ENCODE peak calls at places on chromosomes 4 and X, in nine cellular contexts. One of them, this sample, is unnamed.

GRCh38 chr4:110620352-110621327 is 2.2 kb downstream of the PITX2 start:
- DNase-seq in uterus: no peak
- DNase-seq in MG63: peak; percentile 53
- DNase-seq in IMR-90: no peak
- DNase-seq in Caco-2: peak; percentile 81
- DNase-seq in mammary epithelial cell: no peak
- DNase-seq in AG04450: no peak
- DNase-seq in SK-N-SH: peak; percentile 66
- DNase-seq in prostate gland: peak; percentile 65
- DNase-seq in this sample: no peak

GRCh38 chr4:60992037-60992436 is 208.1 kb upstream of the ADGRL3 start:
- DNase-seq in MG63: no peak
- DNase-seq in AG04450: no peak
- DNase-seq in SK-N-SH: no peak
- DNase-seq in uterus: no peak
- DNase-seq in mammary epithelial cell: peak; percentile 77
- DNase-seq in prostate gland: no peak
- DNase-seq in Caco-2: no peak
- DNase-seq in IMR-90: peak; percentile 9
- DNase-seq in this sample: no peak

GRCh38 chr4:75727073-75727472 is 2.7 kb downstream of the USO1 start:
- DNase-seq in mammary epithelial cell: no peak
- DNase-seq in AG04450: no peak
- DNase-seq in MG63: no peak
- DNase-seq in SK-N-SH: no peak
- DNase-seq in Caco-2: no peak
- DNase-seq in uterus: no peak
- DNase-seq in prostate gland: no peak
- DNase-seq in IMR-90: peak; percentile 15
- DNase-seq in this sample: no peak

GRCh38 chrX:55142206-55142918 is 53.5 kb downstream of the PAGE2 start:
- DNase-seq in MG63: no peak
- DNase-seq in Caco-2: peak; percentile 32
- DNase-seq in mammary epithelial cell: no peak
- DNase-seq in IMR-90: no peak
- DNase-seq in uterus: no peak
- DNase-seq in SK-N-SH: no peak
- DNase-seq in AG04450: no peak
- DNase-seq in prostate gland: peak; percentile 6
- DNase-seq in this sample: no peak

GRCh38 chr4:13793020-13793710 is 165.6 kb upstream of the BOD1L1 start:
- DNase-seq in IMR-90: no peak
- DNase-seq in Caco-2: no peak
- DNase-seq in uterus: no peak
- DNase-seq in AG04450: no peak
- DNase-seq in MG63: no peak
- DNase-seq in SK-N-SH: no peak
- DNase-seq in mammary epithelial cell: no peak
- DNase-seq in prostate gland: no peak
- DNase-seq in this sample: no peak

GRCh38 chrX:9724711-9725110 is 40.9 kb downstream of the GPR143 start:
- DNase-seq in Caco-2: no peak
- DNase-seq in SK-N-SH: no peak
- DNase-seq in AG04450: no peak
- DNase-seq in MG63: no peak
- DNase-seq in uterus: no peak
- DNase-seq in IMR-90: peak; percentile 27
- DNase-seq in prostate gland: no peak
- DNase-seq in mammary epithelial cell: peak; percentile 7
- DNase-seq in this sample: no peak

GRCh38 chr4:21032246-21032645 is 332.0 kb downstream of the PACRGL start:
- DNase-seq in SK-N-SH: no peak
- DNase-seq in IMR-90: no peak
- DNase-seq in MG63: no peak
- DNase-seq in uterus: no peak
- DNase-seq in mammary epithelial cell: no peak
- DNase-seq in AG04450: no peak
- DNase-seq in prostate gland: no peak
- DNase-seq in Caco-2: no peak
- DNase-seq in this sample: no peak

GRCh38 chr4:186149872-186150271 is 41.5 kb upstream of the CYP4V2 start:
- DNase-seq in Caco-2: no peak
- DNase-seq in MG63: peak; percentile 72
- DNase-seq in AG04450: no peak
- DNase-seq in prostate gland: no peak
- DNase-seq in uterus: peak; percentile 74
- DNase-seq in mammary epithelial cell: no peak
- DNase-seq in IMR-90: no peak
- DNase-seq in SK-N-SH: no peak
- DNase-seq in this sample: peak; percentile 76

GRCh38 chr4:154030747-154031146 is 241.9 kb upstream of the SFRP2 start:
- DNase-seq in MG63: no peak
- DNase-seq in mammary epithelial cell: peak; percentile 21
- DNase-seq in IMR-90: no peak
- DNase-seq in AG04450: no peak
- DNase-seq in Caco-2: no peak
- DNase-seq in SK-N-SH: no peak
- DNase-seq in prostate gland: no peak
- DNase-seq in uterus: no peak
- DNase-seq in this sample: no peak

GRCh38 chrX:9122504-9123245 is 88.7 kb upstream of the FAM9B start:
- DNase-seq in Caco-2: no peak
- DNase-seq in mammary epithelial cell: no peak
- DNase-seq in prostate gland: no peak
- DNase-seq in MG63: no peak
- DNase-seq in AG04450: no peak
- DNase-seq in uterus: no peak
- DNase-seq in IMR-90: peak; percentile 35
- DNase-seq in SK-N-SH: no peak
- DNase-seq in this sample: no peak

GRCh38 chrX:30373479-30373878 is 64.3 kb upstream of the NR0B1 start:
- DNase-seq in mammary epithelial cell: no peak
- DNase-seq in MG63: no peak
- DNase-seq in SK-N-SH: no peak
- DNase-seq in prostate gland: no peak
- DNase-seq in Caco-2: no peak
- DNase-seq in IMR-90: no peak
- DNase-seq in uterus: no peak
- DNase-seq in AG04450: no peak
- DNase-seq in this sample: no peak

GRCh38 chrX:123665197-123665596 is 67.7 kb downstream of the THOC2 start:
- DNase-seq in prostate gland: no peak
- DNase-seq in Caco-2: no peak
- DNase-seq in IMR-90: no peak
- DNase-seq in AG04450: no peak
- DNase-seq in MG63: no peak
- DNase-seq in mammary epithelial cell: peak; percentile 77
- DNase-seq in SK-N-SH: no peak
- DNase-seq in uterus: no peak
- DNase-seq in this sample: no peak

GRCh38 chrX:16966745-16967144 is 20.3 kb downstream of the REPS2 start:
- DNase-seq in uterus: no peak
- DNase-seq in MG63: no peak
- DNase-seq in SK-N-SH: no peak
- DNase-seq in IMR-90: no peak
- DNase-seq in prostate gland: no peak
- DNase-seq in AG04450: no peak
- DNase-seq in mammary epithelial cell: no peak
- DNase-seq in Caco-2: no peak
- DNase-seq in this sample: no peak

GRCh38 chr4:165199722-165200121 is 7.6 kb upstream of the KLHL2 start:
- DNase-seq in SK-N-SH: no peak
- DNase-seq in uterus: no peak
- DNase-seq in AG04450: no peak
- DNase-seq in Caco-2: no peak
- DNase-seq in mammary epithelial cell: peak; percentile 88
- DNase-seq in MG63: peak; percentile 41
- DNase-seq in prostate gland: peak; percentile 48
- DNase-seq in IMR-90: no peak
- DNase-seq in this sample: no peak

GRCh38 chr4:167290684-167291083 is 56.4 kb upstream of the SPOCK3 start:
- DNase-seq in SK-N-SH: peak; percentile 9
- DNase-seq in Caco-2: no peak
- DNase-seq in IMR-90: no peak
- DNase-seq in prostate gland: no peak
- DNase-seq in uterus: no peak
- DNase-seq in MG63: no peak
- DNase-seq in AG04450: no peak
- DNase-seq in mammary epithelial cell: peak; percentile 1
- DNase-seq in this sample: no peak

GRCh38 chr4:83252782-83253405 is 31.7 kb downstream of the COQ2 start:
- DNase-seq in prostate gland: peak; percentile 59
- DNase-seq in IMR-90: peak; percentile 54
- DNase-seq in SK-N-SH: peak; percentile 36
- DNase-seq in uterus: peak; percentile 33
- DNase-seq in mammary epithelial cell: peak; percentile 43
- DNase-seq in AG04450: no peak
- DNase-seq in MG63: peak; percentile 55
- DNase-seq in Caco-2: peak; percentile 72
- DNase-seq in this sample: peak; percentile 48

GRCh38 chr4:47858012-47858411 is 20.1 kb upstream of the CORIN start:
- DNase-seq in mammary epithelial cell: no peak
- DNase-seq in SK-N-SH: no peak
- DNase-seq in MG63: no peak
- DNase-seq in Caco-2: no peak
- DNase-seq in uterus: no peak
- DNase-seq in prostate gland: no peak
- DNase-seq in AG04450: no peak
- DNase-seq in IMR-90: no peak
- DNase-seq in this sample: no peak

GRCh38 chr4:150164956-150165355 is 86.7 kb downstream of the DCLK2 start:
- DNase-seq in MG63: no peak
- DNase-seq in mammary epithelial cell: peak; percentile 10
- DNase-seq in Caco-2: no peak
- DNase-seq in IMR-90: no peak
- DNase-seq in SK-N-SH: no peak
- DNase-seq in uterus: no peak
- DNase-seq in AG04450: no peak
- DNase-seq in prostate gland: no peak
- DNase-seq in this sample: no peak

GRCh38 chr4:76354517-76355473 is 48.3 kb downstream of the STBD1 start:
- DNase-seq in AG04450: no peak
- DNase-seq in mammary epithelial cell: no peak
- DNase-seq in IMR-90: no peak
- DNase-seq in SK-N-SH: no peak
- DNase-seq in prostate gland: no peak
- DNase-seq in MG63: no peak
- DNase-seq in Caco-2: no peak
- DNase-seq in uterus: no peak
- DNase-seq in this sample: no peak

GRCh38 chrX:130184857-130185256 is 13.1 kb downstream of the RAB33A start:
- DNase-seq in SK-N-SH: no peak
- DNase-seq in IMR-90: no peak
- DNase-seq in prostate gland: no peak
- DNase-seq in uterus: no peak
- DNase-seq in MG63: no peak
- DNase-seq in AG04450: no peak
- DNase-seq in Caco-2: no peak
- DNase-seq in mammary epithelial cell: no peak
- DNase-seq in this sample: no peak
- H3K27me3 ChIP-seq in SK-N-SH: peaks cover 27% of the 10 kb centered on the region
- H3K27me3 ChIP-seq in IMR-90: no peaks in the 10 kb centered on the region
- H3K27me3 ChIP-seq in prostate gland: no peaks in the 10 kb centered on the region
- H3K27me3 ChIP-seq in uterus: no peaks in the 10 kb centered on the region
- H3K27me3 ChIP-seq in MG63: no peaks in the 10 kb centered on the region
- H3K27me3 ChIP-seq in AG04450: no peaks in the 10 kb centered on the region
- H3K27me3 ChIP-seq in Caco-2: no peaks in the 10 kb centered on the region
- H3K27me3 ChIP-seq in mammary epithelial cell: no peaks in the 10 kb centered on the region
- H3K27me3 ChIP-seq in this sample: no peaks in the 10 kb centered on the region

DNA sequence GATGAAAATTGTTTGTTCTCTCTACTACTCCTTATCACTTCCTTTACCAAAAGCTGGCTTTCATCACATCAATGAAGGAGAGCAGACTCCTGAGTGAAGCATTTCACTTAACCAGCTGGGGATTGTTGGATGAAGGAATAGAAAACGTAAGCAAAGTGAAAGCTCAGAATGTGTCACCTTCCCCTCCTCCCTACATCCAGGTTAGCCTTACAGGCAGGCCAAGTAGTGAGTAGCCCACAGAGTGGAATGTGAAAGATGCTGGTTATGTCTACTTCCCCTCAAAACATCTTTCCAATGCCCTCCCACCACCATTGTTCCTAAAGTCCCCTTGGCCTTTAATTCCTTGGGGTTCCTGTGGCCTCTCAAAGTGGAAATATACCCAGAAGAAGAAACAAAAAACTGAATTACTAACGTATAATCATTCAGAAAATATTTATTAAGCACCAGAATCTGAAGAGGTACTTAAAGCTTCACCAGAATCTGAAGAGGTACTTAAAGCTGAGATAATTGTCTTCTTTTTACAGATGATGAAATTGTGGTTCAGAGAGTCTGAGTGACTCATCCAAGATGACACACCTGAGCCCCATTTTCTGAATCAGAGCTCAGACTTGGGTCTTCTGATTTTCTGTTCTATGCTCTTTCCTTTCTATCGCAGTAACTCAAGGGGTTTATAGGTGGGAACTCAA is 6.5 kb downstream of the P2RY4 start:
- DNase-seq in AG04450: no peak
- DNase-seq in prostate gland: no peak
- DNase-seq in uterus: no peak
- DNase-seq in Caco-2: no peak
- DNase-seq in MG63: no peak
- DNase-seq in SK-N-SH: no peak
- DNase-seq in mammary epithelial cell: peak; percentile 67
- DNase-seq in IMR-90: peak; percentile 18
- DNase-seq in this sample: no peak
- H3K27me3 ChIP-seq in AG04450: no peaks in the 10 kb centered on the region
- H3K27me3 ChIP-seq in prostate gland: no peaks in the 10 kb centered on the region
- H3K27me3 ChIP-seq in uterus: no peaks in the 10 kb centered on the region
- H3K27me3 ChIP-seq in Caco-2: no peaks in the 10 kb centered on the region
- H3K27me3 ChIP-seq in MG63: no peaks in the 10 kb centered on the region
- H3K27me3 ChIP-seq in SK-N-SH: no peaks in the 10 kb centered on the region
- H3K27me3 ChIP-seq in mammary epithelial cell: no peaks in the 10 kb centered on the region
- H3K27me3 ChIP-seq in IMR-90: peaks cover 8% of the 10 kb centered on the region
- H3K27me3 ChIP-seq in this sample: no peaks in the 10 kb centered on the region

DNA sequence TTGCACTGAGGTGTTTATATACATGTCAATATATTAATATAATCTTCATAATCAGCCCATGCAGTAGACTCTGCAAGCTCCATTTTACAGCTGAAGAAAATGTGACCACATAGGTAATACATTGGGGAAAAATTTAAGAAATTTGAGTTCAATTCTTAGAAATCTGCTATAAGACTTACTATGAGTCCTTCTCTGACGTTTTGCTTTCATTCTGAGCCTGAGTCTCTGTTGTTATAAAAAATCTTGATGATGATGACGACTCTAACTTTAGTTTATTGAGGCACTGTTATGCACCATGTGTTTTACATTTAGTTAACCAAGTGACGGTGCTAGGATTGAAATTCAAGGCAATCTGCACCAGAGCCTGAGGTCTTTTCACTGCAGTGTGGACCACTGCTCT is 370.3 kb upstream of the PPP1R2C start:
- DNase-seq in uterus: no peak
- DNase-seq in Caco-2: no peak
- DNase-seq in AG04450: no peak
- DNase-seq in SK-N-SH: no peak
- DNase-seq in prostate gland: no peak
- DNase-seq in IMR-90: no peak
- DNase-seq in mammary epithelial cell: no peak
- DNase-seq in MG63: no peak
- DNase-seq in this sample: no peak
- H3K27me3 ChIP-seq in uterus: no peaks in the 10 kb centered on the region
- H3K27me3 ChIP-seq in Caco-2: no peaks in the 10 kb centered on the region
- H3K27me3 ChIP-seq in AG04450: no peaks in the 10 kb centered on the region
- H3K27me3 ChIP-seq in SK-N-SH: no peaks in the 10 kb centered on the region
- H3K27me3 ChIP-seq in prostate gland: no peaks in the 10 kb centered on the region
- H3K27me3 ChIP-seq in IMR-90: no peaks in the 10 kb centered on the region
- H3K27me3 ChIP-seq in mammary epithelial cell: peaks cover 2% of the 10 kb centered on the region
- H3K27me3 ChIP-seq in MG63: no peaks in the 10 kb centered on the region
- H3K27me3 ChIP-seq in this sample: no peaks in the 10 kb centered on the region

GRCh38 chrX:111646515-111646914 is 34.5 kb upstream of the ALG13 start:
- DNase-seq in MG63: no peak
- DNase-seq in AG04450: no peak
- DNase-seq in IMR-90: no peak
- DNase-seq in mammary epithelial cell: no peak
- DNase-seq in Caco-2: no peak
- DNase-seq in SK-N-SH: no peak
- DNase-seq in uterus: no peak
- DNase-seq in prostate gland: no peak
- DNase-seq in this sample: no peak
- H3K27me3 ChIP-seq in MG63: no peaks in the 10 kb centered on the region
- H3K27me3 ChIP-seq in AG04450: no peaks in the 10 kb centered on the region
- H3K27me3 ChIP-seq in IMR-90: no peaks in the 10 kb centered on the region
- H3K27me3 ChIP-seq in mammary epithelial cell: no peaks in the 10 kb centered on the region
- H3K27me3 ChIP-seq in Caco-2: no peaks in the 10 kb centered on the region
- H3K27me3 ChIP-seq in SK-N-SH: no peaks in the 10 kb centered on the region
- H3K27me3 ChIP-seq in uterus: no peaks in the 10 kb centered on the region
- H3K27me3 ChIP-seq in prostate gland: no peaks in the 10 kb centered on the region
- H3K27me3 ChIP-seq in this sample: no peaks in the 10 kb centered on the region

This sample was measured in heart left ventricle.